ENCODE peak calls at places on chromosome 15, in five cellular contexts. One of them, this sample, is unnamed. For H3K4me1, the result is how much of the 10 kb centered on the place peaks cover.

GRCh38 chr15:60137711-60138396 is 133.7 kb downstream of the FOXB1 start:
- DNase-seq in right lobe of liver: no peak
- DNase-seq in ovary: no peak
- DNase-seq in sigmoid colon: no peak
- DNase-seq in heart left ventricle: no peak
- DNase-seq in this sample: no peak

GRCh38 chr15:55587321-55588069 is 650 bp downstream of the PYGO1 start:
- DNase-seq in ovary: no peak
- DNase-seq in heart left ventricle: peak
- DNase-seq in sigmoid colon: peak
- DNase-seq in right lobe of liver: no peak
- DNase-seq in this sample: peak

GRCh38 chr15:74406992-74407705 is 26.6 kb downstream of the SEMA7A start:
- DNase-seq in ovary: peak
- DNase-seq in heart left ventricle: no peak
- DNase-seq in sigmoid colon: no peak
- DNase-seq in right lobe of liver: no peak
- DNase-seq in this sample: no peak

GRCh38 chr15:51121631-51122225 is 27.0 kb upstream of the TNFAIP8L3 start:
- DNase-seq in sigmoid colon: no peak
- DNase-seq in right lobe of liver: no peak
- DNase-seq in heart left ventricle: no peak
- DNase-seq in ovary: no peak
- DNase-seq in this sample: no peak

GRCh38 chr15:42020713-42021273 is at the start of gene PLA2G4E:
- DNase-seq in sigmoid colon: no peak
- DNase-seq in right lobe of liver: no peak
- DNase-seq in heart left ventricle: no peak
- DNase-seq in ovary: no peak
- DNase-seq in this sample: no peak

GRCh38 chr15:38795471-38796245 is 231.0 kb upstream of the RASGRP1 start:
- DNase-seq in sigmoid colon: no peak
- DNase-seq in ovary: no peak
- DNase-seq in heart left ventricle: no peak
- DNase-seq in right lobe of liver: no peak
- DNase-seq in this sample: no peak

GRCh38 chr15:59388670-59389069 is 16.0 kb upstream of the MYO1E start:
- DNase-seq in heart left ventricle: no peak
- DNase-seq in sigmoid colon: no peak
- DNase-seq in ovary: no peak
- DNase-seq in right lobe of liver: no peak
- DNase-seq in this sample: no peak

GRCh38 chr15:40347559-40348470 is 3.0 kb upstream of the PHGR1 start:
- DNase-seq in sigmoid colon: no peak
- DNase-seq in heart left ventricle: peak
- DNase-seq in right lobe of liver: no peak
- DNase-seq in ovary: no peak
- DNase-seq in this sample: no peak

GRCh38 chr15:65286069-65286703 is 497 bp downstream of the PARP16 start:
- DNase-seq in heart left ventricle: peak
- DNase-seq in sigmoid colon: no peak
- DNase-seq in ovary: no peak
- DNase-seq in right lobe of liver: peak
- DNase-seq in this sample: peak

GRCh38 chr15:95684126-95684525 is 646.4 kb upstream of the NR2F2 start:
- DNase-seq in sigmoid colon: no peak
- DNase-seq in heart left ventricle: no peak
- DNase-seq in right lobe of liver: no peak
- DNase-seq in ovary: no peak
- DNase-seq in this sample: no peak
- TF ChIP-seq POLR2A in sigmoid colon: no peak
- TF ChIP-seq POLR2A in heart left ventricle: no peak
- TF ChIP-seq POLR2A in right lobe of liver: no peak
- TF ChIP-seq POLR2A in ovary: no peak
- TF ChIP-seq POLR2A in this sample: no peak

GRCh38 chr15:68639926-68640600 is 61.3 kb downstream of the CORO2B start:
- DNase-seq in ovary: peak
- DNase-seq in right lobe of liver: no peak
- DNase-seq in sigmoid colon: peak
- DNase-seq in heart left ventricle: no peak
- DNase-seq in this sample: peak
- H3K4me1 ChIP-seq in ovary: half or more
- H3K4me1 ChIP-seq in right lobe of liver: under half
- H3K4me1 ChIP-seq in sigmoid colon: under half
- H3K4me1 ChIP-seq in heart left ventricle: half or more
- H3K4me1 ChIP-seq in this sample: under half

DNA sequence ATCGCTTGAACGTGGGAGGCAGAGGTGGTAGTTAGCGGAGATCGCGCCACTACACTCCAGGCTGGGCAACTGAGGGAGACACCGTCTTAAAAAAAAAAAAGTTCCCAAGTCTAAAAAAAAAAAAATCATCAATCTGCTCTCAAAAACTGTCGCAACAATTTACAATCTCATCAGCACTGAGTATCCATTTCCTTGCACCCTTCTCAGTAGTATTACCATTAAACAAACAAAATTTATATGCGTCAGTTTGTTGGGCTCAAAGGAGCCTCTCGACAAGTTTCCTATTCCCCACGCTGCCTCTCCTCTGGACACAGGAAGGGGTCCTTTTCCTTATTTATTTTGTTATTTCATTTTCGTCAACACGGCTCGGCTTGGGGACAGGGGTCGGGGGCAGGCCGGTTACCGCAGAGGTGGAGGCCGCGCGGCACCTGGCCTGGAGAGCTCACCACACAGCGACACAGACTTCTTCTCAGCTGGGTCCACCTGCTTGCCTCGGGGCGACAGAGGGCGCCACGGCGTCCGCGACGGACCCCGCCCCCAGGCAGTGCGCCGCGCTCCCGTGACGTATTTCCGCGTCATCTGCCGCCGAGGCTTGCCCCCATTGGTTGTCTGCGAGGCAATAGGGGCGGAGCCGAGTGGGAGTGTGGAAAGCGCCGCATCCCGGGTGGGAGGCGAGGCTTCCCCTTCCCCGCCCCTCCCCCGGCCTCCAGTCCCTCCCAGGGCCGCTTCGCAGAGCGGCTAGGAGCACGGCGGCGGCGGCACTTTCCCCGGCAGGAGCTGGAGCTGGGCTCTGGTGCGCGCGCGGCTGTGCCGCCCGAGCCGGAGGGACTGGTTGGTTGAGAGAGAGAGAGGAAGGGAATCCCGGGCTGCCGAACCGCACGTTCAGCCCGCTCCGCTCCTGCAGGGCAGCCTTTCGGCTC is at the start of gene MAP2K1:
- DNase-seq in sigmoid colon: peak
- DNase-seq in heart left ventricle: peak
- DNase-seq in ovary: peak
- DNase-seq in right lobe of liver: peak
- DNase-seq in this sample: peak
- TF ChIP-seq POLR2A in sigmoid colon: peak
- TF ChIP-seq POLR2A in heart left ventricle: no peak
- TF ChIP-seq POLR2A in ovary: peak
- TF ChIP-seq POLR2A in right lobe of liver: peak
- TF ChIP-seq POLR2A in this sample: no peak

GRCh38 chr15:83890584-83890983 is 236.7 kb downstream of the ADAMTSL3 start:
- DNase-seq in right lobe of liver: no peak
- DNase-seq in ovary: no peak
- DNase-seq in heart left ventricle: no peak
- DNase-seq in sigmoid colon: peak
- DNase-seq in this sample: no peak

GRCh38 chr15:83887404-83887803 is 233.5 kb downstream of the ADAMTSL3 start:
- DNase-seq in ovary: no peak
- DNase-seq in right lobe of liver: no peak
- DNase-seq in heart left ventricle: no peak
- DNase-seq in sigmoid colon: no peak
- DNase-seq in this sample: no peak

GRCh38 chr15:83889995-83890394 is 236.1 kb downstream of the ADAMTSL3 start:
- DNase-seq in heart left ventricle: no peak
- DNase-seq in sigmoid colon: no peak
- DNase-seq in ovary: no peak
- DNase-seq in right lobe of liver: no peak
- DNase-seq in this sample: no peak

GRCh38 chr15:83881156-83881555 is 227.2 kb downstream of the ADAMTSL3 start:
- DNase-seq in ovary: no peak
- DNase-seq in right lobe of liver: no peak
- DNase-seq in sigmoid colon: no peak
- DNase-seq in heart left ventricle: no peak
- DNase-seq in this sample: no peak

GRCh38 chr15:83886321-83886720 is 232.4 kb downstream of the ADAMTSL3 start:
- DNase-seq in ovary: no peak
- DNase-seq in heart left ventricle: no peak
- DNase-seq in right lobe of liver: no peak
- DNase-seq in sigmoid colon: no peak
- DNase-seq in this sample: no peak
- H3K4me1 ChIP-seq in ovary: under half
- H3K4me1 ChIP-seq in heart left ventricle: under half
- H3K4me1 ChIP-seq in right lobe of liver: under half
- H3K4me1 ChIP-seq in sigmoid colon: under half
- H3K4me1 ChIP-seq in this sample: under half

GRCh38 chr15:37517506-37517905 is 416.9 kb upstream of the TMCO5A start:
- DNase-seq in ovary: no peak
- DNase-seq in right lobe of liver: no peak
- DNase-seq in sigmoid colon: no peak
- DNase-seq in heart left ventricle: no peak
- DNase-seq in this sample: no peak
- TF ChIP-seq POLR2A in ovary: no peak
- TF ChIP-seq POLR2A in right lobe of liver: no peak
- TF ChIP-seq POLR2A in sigmoid colon: no peak
- TF ChIP-seq POLR2A in heart left ventricle: no peak
- TF ChIP-seq POLR2A in this sample: no peak

GRCh38 chr15:101187820-101188516 is 63.9 kb downstream of the CHSY1 start:
- DNase-seq in right lobe of liver: no peak
- DNase-seq in ovary: no peak
- DNase-seq in heart left ventricle: no peak
- DNase-seq in sigmoid colon: no peak
- DNase-seq in this sample: no peak

GRCh38 chr15:101190196-101190595 is 61.7 kb downstream of the CHSY1 start:
- DNase-seq in heart left ventricle: no peak
- DNase-seq in right lobe of liver: no peak
- DNase-seq in sigmoid colon: no peak
- DNase-seq in ovary: no peak
- DNase-seq in this sample: no peak

GRCh38 chr15:101188517-101189340 is 63.1 kb downstream of the CHSY1 start:
- DNase-seq in right lobe of liver: no peak
- DNase-seq in heart left ventricle: no peak
- DNase-seq in sigmoid colon: no peak
- DNase-seq in ovary: peak
- DNase-seq in this sample: no peak

GRCh38 chr15:101189708-101190107 is 62.1 kb downstream of the CHSY1 start:
- DNase-seq in heart left ventricle: no peak
- DNase-seq in sigmoid colon: no peak
- DNase-seq in right lobe of liver: no peak
- DNase-seq in ovary: no peak
- DNase-seq in this sample: no peak

DNA sequence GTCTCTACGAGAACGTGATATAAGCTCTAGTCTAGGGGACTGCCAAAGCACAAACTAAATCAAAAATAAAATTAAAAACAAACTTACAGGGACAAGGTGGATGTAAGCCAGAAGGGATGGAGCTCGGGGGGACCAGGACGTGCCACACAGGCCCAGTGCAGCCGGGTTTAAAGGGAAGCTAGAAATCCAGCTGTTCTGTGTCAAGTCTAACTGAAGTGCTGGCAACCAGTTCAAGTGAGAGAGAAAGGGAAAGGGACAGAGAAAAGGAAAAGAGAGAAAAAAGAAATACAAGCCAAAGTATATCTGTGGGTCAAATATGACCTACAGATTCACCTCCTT is 62.5 kb downstream of the CHSY1 start:
- DNase-seq in ovary: no peak
- DNase-seq in heart left ventricle: no peak
- DNase-seq in sigmoid colon: no peak
- DNase-seq in right lobe of liver: no peak
- DNase-seq in this sample: no peak
- H3K4me1 ChIP-seq in ovary: under half
- H3K4me1 ChIP-seq in heart left ventricle: half or more
- H3K4me1 ChIP-seq in sigmoid colon: half or more
- H3K4me1 ChIP-seq in right lobe of liver: under half
- H3K4me1 ChIP-seq in this sample: under half

GRCh38 chr15:91917991-91918390 is 64.5 kb downstream of the SLCO3A1 start:
- DNase-seq in ovary: no peak
- DNase-seq in right lobe of liver: no peak
- DNase-seq in heart left ventricle: no peak
- DNase-seq in sigmoid colon: no peak
- DNase-seq in this sample: no peak
- TF ChIP-seq POLR2A in ovary: no peak
- TF ChIP-seq POLR2A in right lobe of liver: no peak
- TF ChIP-seq POLR2A in heart left ventricle: no peak
- TF ChIP-seq POLR2A in sigmoid colon: no peak
- TF ChIP-seq POLR2A in this sample: no peak